ENCODE peak calls at places on chromosome X, in eight cellular contexts. U, S, H, M, P, X, Y and E are unnamed samples.

GRCh38 chrX:7580127-7580526 is 262.8 kb upstream of the VCX start:
- DNase-seq in U (no peak), S (no peak), H (no peak), M (no peak), P (no peak), X (no peak), Y (no peak), E (no peak)

GRCh38 chrX:150018931-150019331 is 80.6 kb upstream of the EOLA2 start:
- DNase-seq in U (no peak), S (no peak), H (no peak), M (no peak), P (no peak), X (no peak), Y (no peak), E (no peak)

GRCh38 chrX:36462142-36462541 is 542.6 kb downstream of the CFAP47 start:
- DNase-seq in U (no peak), S (no peak), H (no peak), M (no peak), P (no peak), X (no peak), Y (no peak), E (no peak)

GRCh38 chrX:145751943-145752342 is 65.7 kb upstream of the SLITRK2 start:
- DNase-seq in U (no peak), S (no peak), H (no peak), M (no peak), P (no peak), X (no peak), Y (no peak), E (no peak)

GRCh38 chrX:42739771-42740170 is 38.2 kb downstream of the PPP1R2C start:
- DNase-seq in U (no peak), S (no peak), H (no peak), M (no peak), P (no peak), X (no peak), Y (no peak), E (no peak)

GRCh38 chrX:44903107-44903506 is 30.1 kb downstream of the KDM6A start:
- DNase-seq in U (no peak), S (no peak), H (no peak), M (no peak), P (no peak), X (no peak), Y (no peak), E (peak)

GRCh38 chrX:123138473-123138872 is 45.6 kb upstream of the GRIA3 start:
- DNase-seq in U (no peak), S (no peak), H (no peak), M (no peak), P (no peak), X (no peak), Y (no peak), E (no peak)

GRCh38 chrX:151870603-151871002 is 42.1 kb upstream of the MAGEA4 start:
- DNase-seq in U (no peak), S (no peak), H (no peak), M (no peak), P (no peak), X (no peak), Y (no peak), E (no peak)

GRCh38 chrX:133468081-133468480 is 52.8 kb upstream of the GPC4 start:
- DNase-seq in U (no peak), S (no peak), H (no peak), M (no peak), P (no peak), X (no peak), Y (no peak), E (no peak)
- TF ChIP-seq CTCF in U (no peak), S (no peak), H (no peak), M (no peak), P (no peak), X (no peak), Y (no peak), E (no peak)

DNA sequence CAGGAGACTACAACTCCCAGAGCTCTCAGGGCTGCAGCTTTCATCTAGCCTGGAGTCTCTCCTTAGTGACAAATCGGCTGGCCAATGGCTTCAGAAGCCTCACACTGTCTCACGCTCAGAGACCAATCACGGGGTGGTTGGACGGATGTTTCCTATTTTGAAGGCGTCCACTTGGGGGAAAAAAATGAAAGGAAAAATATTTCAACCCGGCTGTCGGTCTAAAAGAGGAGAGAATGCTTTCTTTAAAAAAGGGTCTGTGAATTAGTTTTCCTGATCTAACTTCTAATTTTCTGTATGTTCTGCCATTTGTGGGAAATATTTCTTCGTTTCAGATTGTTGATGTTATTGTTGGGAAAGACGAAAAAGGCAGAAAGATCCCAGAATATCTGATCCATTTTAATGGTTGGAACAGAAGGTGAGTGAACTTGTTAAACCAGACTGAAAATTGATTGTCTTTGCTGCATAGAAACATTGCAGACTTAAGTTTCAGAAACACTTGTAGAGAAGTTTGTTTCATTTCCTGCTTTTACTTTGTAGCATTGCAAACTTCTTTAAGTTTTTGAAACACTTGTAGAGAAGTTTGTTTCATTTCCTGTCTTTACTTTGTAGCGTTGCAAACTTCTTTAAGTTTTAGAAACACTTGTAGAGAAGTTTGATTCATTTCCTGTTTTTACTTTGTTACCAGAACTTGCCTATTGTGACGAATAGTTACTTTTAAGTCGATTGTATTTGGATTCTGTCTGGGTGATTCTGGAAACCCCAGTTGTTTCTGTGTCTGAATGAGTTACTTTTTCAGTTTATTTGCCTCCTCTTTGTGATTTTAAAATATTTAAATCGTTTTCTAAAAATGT is 1.6 kb downstream of the MSL3 start:
- DNase-seq in U (no peak), S (peak), H (peak), M (peak), P (peak), X (peak), Y (peak), E (peak)
- TF ChIP-seq CTCF in U (no peak), S (no peak), H (no peak), M (no peak), P (no peak), X (no peak), Y (no peak), E (no peak)

GRCh38 chrX:131802836-131803626 is 220.1 kb upstream of the STK26 start:
- DNase-seq in U (peak), S (no peak), H (peak), M (no peak), P (peak), X (peak), Y (peak), E (peak)
- TF ChIP-seq CTCF in U (peak), S (no peak), H (peak), M (peak), P (peak), X (peak), Y (peak), E (no peak)

GRCh38 chrX:128992107-128992971 is 531.0 kb downstream of the SMARCA1 start:
- DNase-seq in U (no peak), S (no peak), H (no peak), M (no peak), P (no peak), X (no peak), Y (peak), E (no peak)
- TF ChIP-seq CTCF in U (no peak), S (no peak), H (no peak), M (no peak), P (no peak), X (no peak), Y (peak), E (no peak)

GRCh38 chrX:107107459-107107858 is 11.2 kb downstream of the RBM41 start:
- DNase-seq in U (no peak), S (no peak), H (no peak), M (no peak), P (no peak), X (no peak), Y (no peak), E (no peak)

GRCh38 chrX:107102980-107103379 is 15.6 kb downstream of the RBM41 start:
- DNase-seq in U (no peak), S (no peak), H (no peak), M (no peak), P (no peak), X (no peak), Y (no peak), E (no peak)
- TF ChIP-seq CTCF in U (no peak), S (no peak), H (no peak), M (no peak), P (no peak), X (no peak), Y (no peak), E (no peak)